ENCODE peak calls at places on chromosomes 13 and 19, in nine cellular contexts. One of them, this sample, is unnamed.

GRCh38 chr13:100363351-100363750 is 225.2 kb downstream of the GGACT start:
- DNase-seq in hepatic stellate cell: peak; percentile 7
- DNase-seq in naive thymus-derived CD4-positive, alpha-beta T cell: no peak
- DNase-seq in caudate nucleus: no peak
- DNase-seq in type B pancreatic cell: no peak
- DNase-seq in stimulated activated CD8-positive, alpha-beta memory T cell treated with anti-CD3 and anti-CD28 coated beads, Interleukin-7, amount 100 ng/mL, for 24 hours: no peak
- DNase-seq in T-cell: no peak
- DNase-seq in dermis blood vessel endothelial cell: no peak
- DNase-seq in AG09319: no peak
- DNase-seq in this sample: no peak

GRCh38 chr13:50537029-50537428 is 306.5 kb downstream of the DLEU7 start:
- DNase-seq in hepatic stellate cell: no peak
- DNase-seq in naive thymus-derived CD4-positive, alpha-beta T cell: no peak
- DNase-seq in caudate nucleus: no peak
- DNase-seq in type B pancreatic cell: no peak
- DNase-seq in stimulated activated CD8-positive, alpha-beta memory T cell treated with anti-CD3 and anti-CD28 coated beads, Interleukin-7, amount 100 ng/mL, for 24 hours: no peak
- DNase-seq in T-cell: no peak
- DNase-seq in dermis blood vessel endothelial cell: no peak
- DNase-seq in AG09319: no peak
- DNase-seq in this sample: no peak

GRCh38 chr19:40143612-40144011 is 47.6 kb upstream of the MAP3K10 start:
- DNase-seq in hepatic stellate cell: no peak
- DNase-seq in naive thymus-derived CD4-positive, alpha-beta T cell: peak; percentile 48
- DNase-seq in caudate nucleus: no peak
- DNase-seq in type B pancreatic cell: no peak
- DNase-seq in stimulated activated CD8-positive, alpha-beta memory T cell treated with anti-CD3 and anti-CD28 coated beads, Interleukin-7, amount 100 ng/mL, for 24 hours: no peak
- DNase-seq in T-cell: peak; percentile 40
- DNase-seq in dermis blood vessel endothelial cell: no peak
- DNase-seq in AG09319: no peak
- DNase-seq in this sample: no peak

GRCh38 chr13:43159007-43159406 is 135.6 kb downstream of the DNAJC15 start:
- DNase-seq in hepatic stellate cell: no peak
- DNase-seq in naive thymus-derived CD4-positive, alpha-beta T cell: no peak
- DNase-seq in caudate nucleus: no peak
- DNase-seq in type B pancreatic cell: no peak
- DNase-seq in stimulated activated CD8-positive, alpha-beta memory T cell treated with anti-CD3 and anti-CD28 coated beads, Interleukin-7, amount 100 ng/mL, for 24 hours: no peak
- DNase-seq in T-cell: no peak
- DNase-seq in dermis blood vessel endothelial cell: no peak
- DNase-seq in AG09319: peak; percentile 29
- DNase-seq in this sample: peak; percentile 52

GRCh38 chr13:111962431-111962891 is 104.5 kb upstream of the SOX1 start:
- DNase-seq in hepatic stellate cell: no peak
- DNase-seq in naive thymus-derived CD4-positive, alpha-beta T cell: no peak
- DNase-seq in caudate nucleus: no peak
- DNase-seq in type B pancreatic cell: no peak
- DNase-seq in stimulated activated CD8-positive, alpha-beta memory T cell treated with anti-CD3 and anti-CD28 coated beads, Interleukin-7, amount 100 ng/mL, for 24 hours: no peak
- DNase-seq in T-cell: no peak
- DNase-seq in dermis blood vessel endothelial cell: no peak
- DNase-seq in AG09319: no peak
- DNase-seq in this sample: no peak

GRCh38 chr13:110758195-110758594 is 44.7 kb downstream of the ING1 start:
- DNase-seq in hepatic stellate cell: no peak
- DNase-seq in naive thymus-derived CD4-positive, alpha-beta T cell: no peak
- DNase-seq in caudate nucleus: no peak
- DNase-seq in type B pancreatic cell: no peak
- DNase-seq in stimulated activated CD8-positive, alpha-beta memory T cell treated with anti-CD3 and anti-CD28 coated beads, Interleukin-7, amount 100 ng/mL, for 24 hours: no peak
- DNase-seq in T-cell: no peak
- DNase-seq in dermis blood vessel endothelial cell: peak; percentile 5
- DNase-seq in AG09319: peak; percentile 18
- DNase-seq in this sample: no peak

GRCh38 chr19:13693933-13694332 is 70.4 kb upstream of the MRI1 start:
- DNase-seq in hepatic stellate cell: no peak
- DNase-seq in naive thymus-derived CD4-positive, alpha-beta T cell: no peak
- DNase-seq in caudate nucleus: no peak
- DNase-seq in type B pancreatic cell: no peak
- DNase-seq in stimulated activated CD8-positive, alpha-beta memory T cell treated with anti-CD3 and anti-CD28 coated beads, Interleukin-7, amount 100 ng/mL, for 24 hours: no peak
- DNase-seq in T-cell: no peak
- DNase-seq in dermis blood vessel endothelial cell: no peak
- DNase-seq in AG09319: no peak
- DNase-seq in this sample: peak; percentile 57

GRCh38 chr19:4970558-4971423 is 1.9 kb downstream of the KDM4B start:
- DNase-seq in hepatic stellate cell: no peak
- DNase-seq in naive thymus-derived CD4-positive, alpha-beta T cell: peak; percentile 30
- DNase-seq in caudate nucleus: no peak
- DNase-seq in type B pancreatic cell: no peak
- DNase-seq in stimulated activated CD8-positive, alpha-beta memory T cell treated with anti-CD3 and anti-CD28 coated beads, Interleukin-7, amount 100 ng/mL, for 24 hours: no peak
- DNase-seq in T-cell: no peak
- DNase-seq in dermis blood vessel endothelial cell: peak; percentile 36
- DNase-seq in AG09319: no peak
- DNase-seq in this sample: no peak

GRCh38 chr19:35851213-35852028 is 883 bp downstream of the NPHS1 start:
- DNase-seq in hepatic stellate cell: no peak
- DNase-seq in naive thymus-derived CD4-positive, alpha-beta T cell: no peak
- DNase-seq in caudate nucleus: no peak
- DNase-seq in type B pancreatic cell: no peak
- DNase-seq in stimulated activated CD8-positive, alpha-beta memory T cell treated with anti-CD3 and anti-CD28 coated beads, Interleukin-7, amount 100 ng/mL, for 24 hours: no peak
- DNase-seq in T-cell: peak; percentile 34
- DNase-seq in dermis blood vessel endothelial cell: no peak
- DNase-seq in AG09319: no peak
- DNase-seq in this sample: no peak

GRCh38 chr19:38057954-38058690 is 151.1 kb downstream of the SIPA1L3 start:
- DNase-seq in hepatic stellate cell: no peak
- DNase-seq in naive thymus-derived CD4-positive, alpha-beta T cell: no peak
- DNase-seq in caudate nucleus: no peak
- DNase-seq in type B pancreatic cell: no peak
- DNase-seq in stimulated activated CD8-positive, alpha-beta memory T cell treated with anti-CD3 and anti-CD28 coated beads, Interleukin-7, amount 100 ng/mL, for 24 hours: no peak
- DNase-seq in T-cell: no peak
- DNase-seq in dermis blood vessel endothelial cell: no peak
- DNase-seq in AG09319: no peak
- DNase-seq in this sample: peak; percentile 88

GRCh38 chr13:91017031-91017668 is 330.3 kb upstream of the MIR17HG start:
- DNase-seq in hepatic stellate cell: peak; percentile 15
- DNase-seq in naive thymus-derived CD4-positive, alpha-beta T cell: no peak
- DNase-seq in caudate nucleus: no peak
- DNase-seq in type B pancreatic cell: no peak
- DNase-seq in stimulated activated CD8-positive, alpha-beta memory T cell treated with anti-CD3 and anti-CD28 coated beads, Interleukin-7, amount 100 ng/mL, for 24 hours: no peak
- DNase-seq in T-cell: no peak
- DNase-seq in dermis blood vessel endothelial cell: peak; percentile 35
- DNase-seq in AG09319: no peak
- DNase-seq in this sample: peak; percentile 42

GRCh38 chr13:20492641-20493040 is 33.0 kb downstream of the CRYL1 start:
- DNase-seq in hepatic stellate cell: no peak
- DNase-seq in naive thymus-derived CD4-positive, alpha-beta T cell: no peak
- DNase-seq in caudate nucleus: no peak
- DNase-seq in type B pancreatic cell: no peak
- DNase-seq in stimulated activated CD8-positive, alpha-beta memory T cell treated with anti-CD3 and anti-CD28 coated beads, Interleukin-7, amount 100 ng/mL, for 24 hours: no peak
- DNase-seq in T-cell: peak; percentile 43
- DNase-seq in dermis blood vessel endothelial cell: peak; percentile 61
- DNase-seq in AG09319: peak; percentile 7
- DNase-seq in this sample: peak; percentile 35

GRCh38 chr19:41792513-41793413 is 3.6 kb upstream of the CEACAM3 start:
- DNase-seq in hepatic stellate cell: peak; percentile 27
- DNase-seq in naive thymus-derived CD4-positive, alpha-beta T cell: peak; percentile 48
- DNase-seq in caudate nucleus: peak; percentile 1
- DNase-seq in type B pancreatic cell: no peak
- DNase-seq in stimulated activated CD8-positive, alpha-beta memory T cell treated with anti-CD3 and anti-CD28 coated beads, Interleukin-7, amount 100 ng/mL, for 24 hours: peak; percentile 17
- DNase-seq in T-cell: peak; percentile 57
- DNase-seq in dermis blood vessel endothelial cell: peak; percentile 71
- DNase-seq in AG09319: peak; percentile 8
- DNase-seq in this sample: no peak

GRCh38 chr19:14467816-14468215 is 7.3 kb downstream of the PTGER1 start:
- DNase-seq in hepatic stellate cell: no peak
- DNase-seq in naive thymus-derived CD4-positive, alpha-beta T cell: no peak
- DNase-seq in caudate nucleus: no peak
- DNase-seq in type B pancreatic cell: no peak
- DNase-seq in stimulated activated CD8-positive, alpha-beta memory T cell treated with anti-CD3 and anti-CD28 coated beads, Interleukin-7, amount 100 ng/mL, for 24 hours: no peak
- DNase-seq in T-cell: no peak
- DNase-seq in dermis blood vessel endothelial cell: no peak
- DNase-seq in AG09319: no peak
- DNase-seq in this sample: no peak

GRCh38 chr13:106472621-106473020 is 62.8 kb downstream of the EFNB2 start:
- DNase-seq in hepatic stellate cell: no peak
- DNase-seq in naive thymus-derived CD4-positive, alpha-beta T cell: no peak
- DNase-seq in caudate nucleus: no peak
- DNase-seq in type B pancreatic cell: no peak
- DNase-seq in stimulated activated CD8-positive, alpha-beta memory T cell treated with anti-CD3 and anti-CD28 coated beads, Interleukin-7, amount 100 ng/mL, for 24 hours: no peak
- DNase-seq in T-cell: no peak
- DNase-seq in dermis blood vessel endothelial cell: no peak
- DNase-seq in AG09319: no peak
- DNase-seq in this sample: no peak

GRCh38 chr19:56110515-56111448 is 10.3 kb downstream of the ZNF787 start:
- DNase-seq in hepatic stellate cell: no peak
- DNase-seq in naive thymus-derived CD4-positive, alpha-beta T cell: no peak
- DNase-seq in caudate nucleus: no peak
- DNase-seq in type B pancreatic cell: no peak
- DNase-seq in stimulated activated CD8-positive, alpha-beta memory T cell treated with anti-CD3 and anti-CD28 coated beads, Interleukin-7, amount 100 ng/mL, for 24 hours: no peak
- DNase-seq in T-cell: no peak
- DNase-seq in dermis blood vessel endothelial cell: peak; percentile 72
- DNase-seq in AG09319: no peak
- DNase-seq in this sample: no peak

GRCh38 chr19:2711175-2711936 is 8.9 kb upstream of the GNG7 start:
- DNase-seq in hepatic stellate cell: peak; percentile 89
- DNase-seq in naive thymus-derived CD4-positive, alpha-beta T cell: no peak
- DNase-seq in caudate nucleus: no peak
- DNase-seq in type B pancreatic cell: no peak
- DNase-seq in stimulated activated CD8-positive, alpha-beta memory T cell treated with anti-CD3 and anti-CD28 coated beads, Interleukin-7, amount 100 ng/mL, for 24 hours: no peak
- DNase-seq in T-cell: no peak
- DNase-seq in dermis blood vessel endothelial cell: no peak
- DNase-seq in AG09319: no peak
- DNase-seq in this sample: no peak

GRCh38 chr19:38303517-38304351 is at the start of gene C19orf33:
- DNase-seq in hepatic stellate cell: no peak
- DNase-seq in naive thymus-derived CD4-positive, alpha-beta T cell: no peak
- DNase-seq in caudate nucleus: no peak
- DNase-seq in type B pancreatic cell: no peak
- DNase-seq in stimulated activated CD8-positive, alpha-beta memory T cell treated with anti-CD3 and anti-CD28 coated beads, Interleukin-7, amount 100 ng/mL, for 24 hours: no peak
- DNase-seq in T-cell: no peak
- DNase-seq in dermis blood vessel endothelial cell: peak; percentile 21
- DNase-seq in AG09319: no peak
- DNase-seq in this sample: no peak